ENCODE peak calls at places on chromosome 11, in nine cellular contexts. B, L, F, K, U, X, M, H and A are unnamed samples.
A peak's percentile ranks its signal among the peaks of the same experiment; 100 is the strongest.

GRCh38 chr11:114295676-114296081 is 520 bp upstream of the NNMT start:
- DNase-seq in B (no peak), L (peak; percentile 84), F (no peak), K (no peak), U (no peak), X (no peak), M (no peak), H (no peak), A (no peak)

GRCh38 chr11:66328307-66329144 is 7.7 kb downstream of the RIN1 start:
- DNase-seq in B (peak; percentile 92), L (peak; percentile 96), F (peak; percentile 80), K (peak; percentile 80), U (peak; percentile 79), X (peak; percentile 84), M (peak; percentile 70), H (peak; percentile 88), A (peak; percentile 82)

GRCh38 chr11:95068549-95068948 is 1.8 kb downstream of the SRSF8 start:
- DNase-seq in B (peak; percentile 87), L (peak; percentile 95), F (peak; percentile 78), K (peak; percentile 81), U (peak; percentile 82), X (peak; percentile 75), M (peak; percentile 87), H (peak; percentile 93), A (peak; percentile 89)

GRCh38 chr11:67055812-67056211 is 835 bp upstream of the RHOD start:
- DNase-seq in B (no peak), L (no peak), F (no peak), K (peak; percentile 37), U (no peak), X (no peak), M (peak; percentile 15), H (no peak), A (no peak)

GRCh38 chr11:64894070-64894811 is 15.8 kb upstream of the EHD1 start:
- DNase-seq in B (peak; percentile 93), L (peak; percentile 97), F (peak; percentile 87), K (peak; percentile 92), U (peak; percentile 93), X (peak; percentile 81), M (peak; percentile 51), H (peak; percentile 90), A (peak; percentile 95)

GRCh38 chr11:94139421-94139820 is 10.8 kb downstream of the PANX1 start:
- DNase-seq in B (no peak), L (no peak), F (no peak), K (no peak), U (no peak), X (no peak), M (no peak), H (no peak), A (no peak)

GRCh38 chr11:46969379-46969778 is 32.8 kb downstream of the CSTPP1 start:
- DNase-seq in B (no peak), L (no peak), F (no peak), K (no peak), U (no peak), X (no peak), M (no peak), H (no peak), A (no peak)

GRCh38 chr11:18248561-18248960 is at the start of gene SAA2:
- DNase-seq in B (no peak), L (no peak), F (no peak), K (no peak), U (peak; percentile 54), X (no peak), M (no peak), H (no peak), A (no peak)

GRCh38 chr11:116644201-116644947 is 128.4 kb downstream of the BUD13 start:
- DNase-seq in B (no peak), L (peak; percentile 79), F (no peak), K (no peak), U (no peak), X (no peak), M (no peak), H (no peak), A (no peak)

GRCh38 chr11:74611369-74611861 is 19.0 kb downstream of the POLD3 start:
- DNase-seq in B (no peak), L (no peak), F (no peak), K (no peak), U (no peak), X (no peak), M (peak; percentile 87), H (no peak), A (no peak)

GRCh38 chr11:109062445-109062844 is 359.5 kb upstream of the C11orf87 start:
- DNase-seq in B (no peak), L (no peak), F (no peak), K (no peak), U (no peak), X (no peak), M (peak; percentile 71), H (no peak), A (no peak)

GRCh38 chr11:115297330-115297729 is 206.9 kb downstream of the CADM1 start:
- DNase-seq in B (no peak), L (no peak), F (no peak), K (no peak), U (no peak), X (no peak), M (no peak), H (no peak), A (no peak)

GRCh38 chr11:130728185-130729160 is 187.8 kb downstream of the SNX19 start:
- DNase-seq in B (no peak), L (no peak), F (no peak), K (no peak), U (no peak), X (no peak), M (no peak), H (no peak), A (no peak)

GRCh38 chr11:73265853-73266643 is 6.1 kb upstream of the P2RY6 start:
- DNase-seq in B (peak; percentile 60), L (no peak), F (peak; percentile 12), K (peak; percentile 23), U (peak; percentile 17), X (no peak), M (no peak), H (peak; percentile 54), A (no peak)

GRCh38 chr11:73564903-73565302 is 33.0 kb downstream of the FAM168A start:
- DNase-seq in B (no peak), L (no peak), F (no peak), K (no peak), U (no peak), X (no peak), M (no peak), H (no peak), A (no peak)

DNA sequence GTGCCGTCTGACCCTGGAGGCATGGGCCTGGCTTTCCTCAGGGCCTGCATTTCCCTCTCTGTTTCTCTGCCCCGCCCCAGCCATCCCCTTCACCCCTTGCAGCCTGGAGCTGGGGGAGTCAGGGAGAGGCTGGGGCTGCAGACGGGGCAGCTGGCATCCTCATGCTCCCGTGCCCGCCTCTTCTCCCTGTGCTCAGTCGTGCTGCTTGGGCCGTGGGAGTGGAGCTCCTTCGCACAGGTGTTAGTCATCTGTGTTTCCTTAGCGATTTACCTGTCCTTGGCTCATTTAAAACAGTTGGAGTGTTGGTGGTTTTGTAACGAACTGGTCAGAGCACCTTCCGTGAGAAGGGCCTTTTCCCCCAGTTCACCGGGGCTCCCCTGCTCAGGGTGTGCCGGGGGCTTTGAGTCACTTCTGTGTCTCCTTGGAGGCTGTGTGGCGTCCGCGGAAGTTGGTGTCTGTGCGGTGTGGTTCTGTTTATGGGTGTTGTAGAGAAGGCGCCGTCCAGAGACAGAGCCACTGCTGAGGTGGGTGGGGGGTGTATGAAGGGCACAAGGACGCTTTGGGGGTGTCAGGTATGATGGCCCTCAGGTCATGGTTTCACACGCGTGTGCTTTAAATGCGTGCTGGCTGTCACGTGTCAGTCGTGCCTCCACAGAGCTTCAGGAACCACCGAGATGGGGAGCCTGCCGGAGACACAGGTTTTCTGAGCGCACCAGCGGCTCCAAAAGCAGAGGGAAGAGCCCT is 19.5 kb downstream of the BRSK2 start:
- DNase-seq in B (no peak), L (no peak), F (no peak), K (no peak), U (no peak), X (no peak), M (no peak), H (no peak), A (no peak)
- TF ChIP-seq POLR2A in B (no peak), L (no peak), F (no peak), K (no peak), U (no peak), X (no peak), M (no peak), H (no peak), A (no peak)

GRCh38 chr11:57597461-57597892 is at the start of gene SERPING1:
- DNase-seq in B (peak; percentile 92), L (peak; percentile 94), F (peak; percentile 64), K (peak; percentile 34), U (peak; percentile 93), X (peak; percentile 75), M (no peak), H (peak; percentile 91), A (peak; percentile 48)
- H3K4me3 ChIP-seq in B (peak within 1 kb of the TSS; percentile 51), L (peak within 1 kb of the TSS; percentile 30), F (peak within 1 kb of the TSS; percentile 51), K (peak within 1 kb of the TSS; percentile 61), U (peak within 1 kb of the TSS; percentile 68), X (peak within 1 kb of the TSS; percentile 60), M (peak within 1 kb of the TSS; percentile 57), H (peak within 1 kb of the TSS; percentile 76), A (peak within 1 kb of the TSS; percentile 34)

GRCh38 chr11:12110201-12110713 is at the start of gene MICAL2:
- DNase-seq in B (peak; percentile 89), L (peak; percentile 97), F (peak; percentile 93), K (peak; percentile 91), U (peak; percentile 93), X (peak; percentile 88), M (peak; percentile 85), H (peak; percentile 94), A (peak; percentile 94)
- TF ChIP-seq POLR2A in B (no peak), L (no peak), F (peak; percentile 46), K (no peak), U (peak; percentile 79), X (peak; percentile 59), M (peak; percentile 90), H (peak; percentile 29), A (peak; percentile 66)

GRCh38 chr11:118145285-118146227 is 7.1 kb downstream of the SCN4B start:
- DNase-seq in B (peak; percentile 93), L (peak; percentile 97), F (peak; percentile 87), K (peak; percentile 93), U (peak; percentile 93), X (peak; percentile 83), M (peak; percentile 41), H (peak; percentile 89), A (peak; percentile 96)

GRCh38 chr11:118147502-118147901 is 5.1 kb downstream of the SCN4B start:
- DNase-seq in B (no peak), L (no peak), F (no peak), K (no peak), U (no peak), X (no peak), M (no peak), H (no peak), A (no peak)

GRCh38 chr11:118148240-118148639 is 4.4 kb downstream of the SCN4B start:
- DNase-seq in B (no peak), L (no peak), F (no peak), K (no peak), U (no peak), X (no peak), M (no peak), H (no peak), A (no peak)

GRCh38 chr11:118144869-118145268 is 7.8 kb downstream of the SCN4B start:
- DNase-seq in B (no peak), L (no peak), F (no peak), K (no peak), U (no peak), X (no peak), M (no peak), H (no peak), A (no peak)

DNA sequence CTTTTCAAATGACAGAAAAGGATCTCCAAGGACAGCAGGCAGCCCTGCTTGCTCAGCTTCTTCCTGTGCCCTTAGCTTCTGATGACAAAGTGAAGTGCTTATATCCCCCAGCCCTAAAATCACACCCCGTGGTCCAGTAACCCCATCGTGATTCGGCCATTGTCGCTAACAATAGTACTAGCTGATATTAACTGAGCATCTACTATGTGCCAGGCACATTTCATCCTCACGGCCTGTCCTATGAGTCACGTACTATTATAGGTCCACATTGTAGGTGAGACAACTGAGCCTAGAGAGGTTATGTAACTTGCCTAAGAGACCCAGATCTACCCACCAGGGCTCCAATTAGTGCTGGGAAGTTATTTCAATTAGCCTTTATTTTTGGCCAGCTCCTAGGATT is 6.1 kb downstream of the SCN4B start:
- DNase-seq in B (no peak), L (no peak), F (no peak), K (no peak), U (no peak), X (no peak), M (no peak), H (no peak), A (no peak)
- H3K4me3 ChIP-seq in B (no peak overlapping the region), L (no peak overlapping the region), F (no peak overlapping the region), K (no peak overlapping the region), U (no peak overlapping the region), X (no peak overlapping the region), M (no peak overlapping the region), H (no peak overlapping the region), A (no peak overlapping the region)